ENCODE peak calls at places on chromosome 11, in four cellular contexts. One of them, this sample, is unnamed.

GRCh38 chr11:68383976-68384501 is 71.6 kb downstream of the LRP5 start:
- DNase-seq in heart left ventricle: peak
- DNase-seq in IMR-90: peak
- DNase-seq in prostate gland: peak
- DNase-seq in this sample: peak

GRCh38 chr11:10925149-10925926 is 67.5 kb upstream of the ZBED5 start:
- DNase-seq in prostate gland: no peak
- DNase-seq in heart left ventricle: no peak
- DNase-seq in IMR-90: no peak
- DNase-seq in this sample: peak

GRCh38 chr11:93603225-93603624 is 58.3 kb upstream of the CEP295 start:
- DNase-seq in IMR-90: no peak
- DNase-seq in prostate gland: no peak
- DNase-seq in heart left ventricle: no peak
- DNase-seq in this sample: no peak

GRCh38 chr11:86799680-86800075 is 664 bp upstream of the PRSS23 start:
- DNase-seq in prostate gland: no peak
- DNase-seq in IMR-90: no peak
- DNase-seq in heart left ventricle: peak
- DNase-seq in this sample: no peak

GRCh38 chr11:70470127-70470526 is 71.8 kb downstream of the CTTN start:
- DNase-seq in prostate gland: no peak
- DNase-seq in IMR-90: peak
- DNase-seq in heart left ventricle: no peak
- DNase-seq in this sample: peak

GRCh38 chr11:86497310-86497709 is 122.6 kb downstream of the CCDC81 start:
- DNase-seq in prostate gland: no peak
- DNase-seq in IMR-90: peak
- DNase-seq in heart left ventricle: no peak
- DNase-seq in this sample: peak

GRCh38 chr11:87971354-87971753 is 203.9 kb downstream of the RAB38 start:
- DNase-seq in IMR-90: no peak
- DNase-seq in heart left ventricle: no peak
- DNase-seq in prostate gland: no peak
- DNase-seq in this sample: no peak

GRCh38 chr11:122785156-122785605 is 53.1 kb upstream of the CRTAM start:
- DNase-seq in heart left ventricle: no peak
- DNase-seq in prostate gland: no peak
- DNase-seq in IMR-90: no peak
- DNase-seq in this sample: no peak

GRCh38 chr11:60251485-60252207 is 8.7 kb upstream of the MS4A4E start:
- DNase-seq in prostate gland: no peak
- DNase-seq in heart left ventricle: no peak
- DNase-seq in IMR-90: no peak
- DNase-seq in this sample: peak

GRCh38 chr11:7605544-7605943 is 67.8 kb downstream of the CYB5R2 start:
- DNase-seq in heart left ventricle: no peak
- DNase-seq in prostate gland: no peak
- DNase-seq in IMR-90: peak
- DNase-seq in this sample: no peak

GRCh38 chr11:94325681-94326080 is 21.3 kb downstream of the IZUMO1R start:
- DNase-seq in prostate gland: no peak
- DNase-seq in heart left ventricle: no peak
- DNase-seq in IMR-90: peak
- DNase-seq in this sample: no peak

GRCh38 chr11:88231894-88232482 is 56.7 kb upstream of the RAB38 start:
- DNase-seq in heart left ventricle: no peak
- DNase-seq in IMR-90: peak
- DNase-seq in prostate gland: no peak
- DNase-seq in this sample: no peak

GRCh38 chr11:128029219-128029722 is 558.1 kb downstream of the ETS1 start:
- DNase-seq in IMR-90: no peak
- DNase-seq in prostate gland: no peak
- DNase-seq in heart left ventricle: no peak
- DNase-seq in this sample: no peak

GRCh38 chr11:36594316-36594989 is at the start of gene IFTAP:
- DNase-seq in IMR-90: peak
- DNase-seq in prostate gland: peak
- DNase-seq in heart left ventricle: peak
- DNase-seq in this sample: peak

GRCh38 chr11:10478574-10479550 is 23.8 kb downstream of the AMPD3 start:
- DNase-seq in IMR-90: no peak
- DNase-seq in prostate gland: no peak
- DNase-seq in heart left ventricle: no peak
- DNase-seq in this sample: no peak

GRCh38 chr11:67371549-67372231 is 1.7 kb downstream of the CLCF1 start:
- DNase-seq in prostate gland: no peak
- DNase-seq in heart left ventricle: no peak
- DNase-seq in IMR-90: peak
- DNase-seq in this sample: no peak
- TF ChIP-seq CTCF in prostate gland: no peak
- TF ChIP-seq CTCF in heart left ventricle: peak
- TF ChIP-seq CTCF in IMR-90: peak
- TF ChIP-seq CTCF in this sample: no peak

DNA sequence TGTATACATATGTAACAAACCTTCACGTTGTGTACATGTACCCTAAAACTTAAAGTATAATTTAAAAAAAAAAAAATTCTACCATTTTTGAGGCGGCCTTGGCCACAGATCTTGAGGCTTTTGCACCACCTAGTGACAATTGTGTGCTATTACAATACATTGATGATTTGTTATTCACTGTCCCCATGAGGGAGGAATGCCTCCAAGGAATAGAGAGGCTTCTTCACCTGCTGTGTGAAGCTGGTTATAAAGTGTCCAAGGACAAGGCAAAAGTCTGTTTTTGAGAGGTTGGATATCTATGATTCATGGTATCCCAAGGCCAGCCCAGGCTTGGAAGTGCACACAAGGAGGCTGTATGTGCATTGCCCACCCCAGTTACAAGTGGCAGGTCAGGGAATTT is 30.7 kb downstream of the SLC22A25 start:
- DNase-seq in heart left ventricle: no peak
- DNase-seq in prostate gland: no peak
- DNase-seq in IMR-90: no peak
- DNase-seq in this sample: no peak
- TF ChIP-seq POLR2A in heart left ventricle: no peak
- TF ChIP-seq POLR2A in prostate gland: no peak
- TF ChIP-seq POLR2A in IMR-90: no peak
- TF ChIP-seq POLR2A in this sample: no peak

GRCh38 chr11:44051171-44051570 is 3.4 kb downstream of the ACCSL start:
- DNase-seq in heart left ventricle: no peak
- DNase-seq in IMR-90: no peak
- DNase-seq in prostate gland: no peak
- DNase-seq in this sample: no peak
- H3K4me3 ChIP-seq in heart left ventricle: no peak
- H3K4me3 ChIP-seq in IMR-90: no peak
- H3K4me3 ChIP-seq in prostate gland: no peak
- H3K4me3 ChIP-seq in this sample: no peak

GRCh38 chr11:120663142-120663541 is 151.6 kb downstream of the GRIK4 start:
- DNase-seq in heart left ventricle: no peak
- DNase-seq in IMR-90: no peak
- DNase-seq in prostate gland: no peak
- DNase-seq in this sample: no peak

GRCh38 chr11:120667934-120668333 is 156.4 kb downstream of the GRIK4 start:
- DNase-seq in prostate gland: no peak
- DNase-seq in heart left ventricle: no peak
- DNase-seq in IMR-90: no peak
- DNase-seq in this sample: no peak

GRCh38 chr11:120662071-120662611 is 150.6 kb downstream of the GRIK4 start:
- DNase-seq in prostate gland: no peak
- DNase-seq in IMR-90: no peak
- DNase-seq in heart left ventricle: no peak
- DNase-seq in this sample: no peak

GRCh38 chr11:120666121-120666639 is 154.6 kb downstream of the GRIK4 start:
- DNase-seq in prostate gland: no peak
- DNase-seq in heart left ventricle: no peak
- DNase-seq in IMR-90: no peak
- DNase-seq in this sample: no peak

DNA sequence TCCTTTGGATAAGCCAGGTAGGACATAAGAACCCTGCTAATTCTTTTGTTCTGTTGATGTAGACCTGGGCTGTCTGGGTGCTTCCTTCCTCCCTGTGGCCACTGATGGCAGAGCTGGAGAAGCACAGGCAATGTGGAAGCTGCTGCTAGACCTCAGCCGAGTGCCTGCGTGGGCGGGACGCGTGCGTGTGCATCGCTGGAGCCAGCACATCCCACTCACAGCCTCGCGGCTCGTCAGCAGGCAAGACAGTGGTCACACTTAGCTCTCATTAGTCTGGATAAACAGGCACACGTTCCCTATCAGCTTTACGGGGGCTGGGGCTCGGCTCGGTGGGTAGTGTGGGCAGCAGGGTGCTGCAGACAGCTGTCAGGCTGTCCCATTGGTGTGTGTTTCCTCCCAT is 155.7 kb downstream of the GRIK4 start:
- DNase-seq in IMR-90: no peak
- DNase-seq in heart left ventricle: peak
- DNase-seq in prostate gland: no peak
- DNase-seq in this sample: no peak
- TF ChIP-seq CTCF in IMR-90: no peak
- TF ChIP-seq CTCF in heart left ventricle: no peak
- TF ChIP-seq CTCF in prostate gland: no peak
- TF ChIP-seq CTCF in this sample: no peak

GRCh38 chr11:17683378-17684161 is 35.8 kb upstream of the MYOD1 start:
- DNase-seq in heart left ventricle: no peak
- DNase-seq in IMR-90: peak
- DNase-seq in prostate gland: no peak
- DNase-seq in this sample: no peak
- TF ChIP-seq POLR2A in heart left ventricle: no peak
- TF ChIP-seq POLR2A in IMR-90: no peak
- TF ChIP-seq POLR2A in prostate gland: no peak
- TF ChIP-seq POLR2A in this sample: no peak

GRCh38 chr11:66336234-66337102 is at the start of gene RIN1:
- DNase-seq in prostate gland: no peak
- DNase-seq in IMR-90: peak
- DNase-seq in heart left ventricle: peak
- DNase-seq in this sample: peak

GRCh38 chr11:66333896-66334604 is 2.2 kb downstream of the RIN1 start:
- DNase-seq in heart left ventricle: peak
- DNase-seq in prostate gland: no peak
- DNase-seq in IMR-90: no peak
- DNase-seq in this sample: no peak

GRCh38 chr11:66333220-66333877 is 2.9 kb downstream of the RIN1 start:
- DNase-seq in IMR-90: no peak
- DNase-seq in heart left ventricle: no peak
- DNase-seq in prostate gland: no peak
- DNase-seq in this sample: no peak

GRCh38 chr11:66335531-66336233 is 552 bp downstream of the RIN1 start:
- DNase-seq in IMR-90: peak
- DNase-seq in prostate gland: no peak
- DNase-seq in heart left ventricle: peak
- DNase-seq in this sample: no peak

DNA sequence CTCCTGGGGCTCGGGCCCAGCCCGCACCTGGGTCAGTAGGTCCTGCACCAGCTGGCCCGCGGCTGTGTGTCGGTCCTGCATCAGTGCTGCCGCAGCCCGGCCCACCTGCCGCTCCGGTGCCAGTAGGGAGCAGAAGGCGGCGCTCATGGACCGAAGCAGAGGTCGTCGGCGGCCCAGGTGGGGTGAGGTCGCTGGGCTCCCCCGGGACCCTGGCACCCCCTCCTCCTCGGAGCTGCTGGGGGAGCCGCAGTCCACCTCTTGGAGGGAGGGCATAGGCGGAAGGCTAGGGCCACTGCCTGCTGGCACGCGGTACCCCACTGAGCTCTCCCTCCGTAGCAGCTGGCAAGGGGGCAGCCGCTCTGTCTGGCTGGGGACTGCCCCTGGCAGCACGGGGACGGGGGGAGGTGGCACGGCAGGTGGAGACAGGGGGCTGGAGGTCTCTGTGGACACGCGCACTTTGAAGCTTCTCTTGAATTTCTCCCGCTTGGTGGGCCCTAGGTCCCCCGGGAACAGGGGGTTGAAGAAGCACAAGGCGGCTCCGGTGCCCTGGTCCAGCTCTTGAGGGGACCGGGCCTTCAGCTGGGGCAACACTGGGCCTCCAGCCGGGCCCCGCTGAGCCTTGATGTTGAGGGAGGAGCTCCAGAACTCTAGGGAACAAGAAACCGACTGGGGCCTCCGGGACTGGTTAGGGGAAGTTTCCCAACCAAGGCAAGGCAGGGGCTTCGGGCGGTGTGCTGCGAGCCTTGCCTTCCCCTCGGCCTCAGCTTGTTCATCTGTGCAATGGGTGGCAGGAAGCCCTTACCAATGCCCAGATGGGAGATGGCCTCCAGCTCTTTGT is 1.4 kb downstream of the RIN1 start:
- DNase-seq in heart left ventricle: peak
- DNase-seq in prostate gland: no peak
- DNase-seq in IMR-90: no peak
- DNase-seq in this sample: no peak
- H3K4me3 ChIP-seq in heart left ventricle: no peak
- H3K4me3 ChIP-seq in prostate gland: no peak
- H3K4me3 ChIP-seq in IMR-90: peak
- H3K4me3 ChIP-seq in this sample: no peak

This sample was measured in lower leg skin.